ENCODE peak calls at places on chromosomes 12 and 14, in six cellular contexts. K is H9, Z is mesenchymal stem cell, P is H1, R is IMR-90, N is trophoblast cell. J is an unnamed sample.

GRCh38 chr14:22671622-22672021 is 27.5 kb upstream of the OR6J1 start:
- DNase-seq in P (no peak), R (no peak), N (no peak), Z (peak; percentile 27), K (no peak), J (no peak)

GRCh38 chr14:23864856-23865255 is 88.7 kb upstream of the DHRS4 start:
- DNase-seq in K (no peak), Z (no peak), N (no peak), P (no peak), R (no peak), J (no peak)

GRCh38 chr12:31118347-31118830 is 44.7 kb downstream of the DDX11 start:
- DNase-seq in K (peak; percentile 45), P (no peak), R (no peak), N (no peak), Z (no peak), J (peak; percentile 47)

GRCh38 chr12:102120564-102120873 is 536 bp downstream of the PARPBP start:
- DNase-seq in R (no peak), K (no peak), N (no peak), Z (no peak), P (no peak), J (no peak)

GRCh38 chr14:70045715-70046535 is 142.8 kb downstream of the SLC8A3 start:
- DNase-seq in K (peak; percentile 90), P (peak; percentile 63), Z (peak; percentile 50), N (peak; percentile 80), R (peak; percentile 48), J (peak; percentile 55)

GRCh38 chr12:13443498-13443897 is 247.0 kb downstream of the EMP1 start:
- DNase-seq in Z (no peak), R (no peak), K (no peak), N (no peak), P (no peak), J (no peak)

GRCh38 chr12:3432176-3432742 is 58.7 kb upstream of the PRMT8 start:
- DNase-seq in P (no peak), Z (no peak), R (no peak), N (no peak), K (peak; percentile 86), J (no peak)

GRCh38 chr14:57060276-57060956 is 208.3 kb downstream of the EXOC5 start:
- DNase-seq in R (no peak), P (no peak), Z (no peak), K (no peak), N (peak; percentile 28), J (no peak)

GRCh38 chr14:52078093-52078492 is 9.2 kb upstream of the NID2 start:
- DNase-seq in P (no peak), Z (peak; percentile 50), R (peak; percentile 82), N (peak; percentile 45), K (no peak), J (no peak)

GRCh38 chr14:99445916-99446315 is 34.7 kb downstream of the SETD3 start:
- DNase-seq in P (no peak), N (no peak), Z (no peak), K (no peak), R (no peak), J (no peak)

GRCh38 chr12:115407036-115407435 is 723.1 kb upstream of the TBX3 start:
- DNase-seq in N (no peak), R (no peak), Z (no peak), K (no peak), P (no peak), J (no peak)

GRCh38 chr12:62776575-62776974 is 158.4 kb downstream of the PPM1H start:
- DNase-seq in P (no peak), K (no peak), Z (no peak), R (no peak), N (no peak), J (no peak)

GRCh38 chr12:62776997-62777396 is 158.0 kb downstream of the PPM1H start:
- DNase-seq in P (no peak), K (no peak), N (no peak), R (no peak), Z (no peak), J (no peak)

GRCh38 chr12:62778187-62778586 is 156.8 kb downstream of the PPM1H start:
- DNase-seq in N (no peak), P (no peak), R (no peak), Z (no peak), K (no peak), J (no peak)

GRCh38 chr12:62781136-62781880 is 153.6 kb downstream of the PPM1H start:
- DNase-seq in N (no peak), Z (no peak), P (no peak), K (no peak), R (no peak), J (no peak)

DNA sequence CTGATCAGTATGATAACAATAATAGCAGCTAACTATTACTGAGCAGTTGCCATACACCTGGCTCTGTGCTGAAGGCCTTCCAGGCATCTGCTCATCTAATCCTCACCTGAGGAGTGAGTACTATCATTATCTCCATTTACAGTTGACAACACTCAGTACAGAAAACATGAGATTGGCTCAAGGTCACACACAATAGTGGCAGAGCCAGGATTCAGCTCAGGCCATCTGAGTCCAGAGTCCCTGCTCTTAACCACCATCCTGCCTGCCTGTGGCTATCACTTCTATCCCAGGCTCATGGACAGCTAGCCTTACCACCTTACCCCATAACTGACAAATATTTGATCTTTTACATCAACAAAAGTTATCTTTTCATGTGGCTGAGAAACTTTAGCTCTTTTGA is 155.5 kb downstream of the PPM1H start:
- DNase-seq in K (no peak), Z (no peak), N (no peak), P (no peak), R (no peak), J (no peak)
- H3K14ac ChIP-seq in K (no peak overlapping the region), Z (no peak overlapping the region), N (no peak overlapping the region), P (no peak overlapping the region), R (no peak overlapping the region), J (no peak overlapping the region)

GRCh38 chr12:42961395-42961794 is 371.8 kb upstream of the PRICKLE1 start:
- DNase-seq in Z (no peak), K (no peak), R (peak; percentile 64), P (peak; percentile 23), N (peak; percentile 50), J (no peak)
- H2BK5ac ChIP-seq in Z (no peak overlapping the region), K (no peak overlapping the region), R (no peak overlapping the region), P (no peak overlapping the region), N (no peak overlapping the region), J (no peak overlapping the region)

GRCh38 chr14:35337074-35337556 is 44.9 kb downstream of the PSMA6 start:
- DNase-seq in P (no peak), Z (no peak), N (no peak), R (no peak), K (no peak), J (no peak)
- H2AK5ac ChIP-seq in P (no peak overlapping the region), Z (peak overlapping the region; percentile 18), N (peak overlapping the region; percentile 98), R (peak overlapping the region; percentile 78), K (no peak overlapping the region), J (peak overlapping the region; percentile 66)

DNA sequence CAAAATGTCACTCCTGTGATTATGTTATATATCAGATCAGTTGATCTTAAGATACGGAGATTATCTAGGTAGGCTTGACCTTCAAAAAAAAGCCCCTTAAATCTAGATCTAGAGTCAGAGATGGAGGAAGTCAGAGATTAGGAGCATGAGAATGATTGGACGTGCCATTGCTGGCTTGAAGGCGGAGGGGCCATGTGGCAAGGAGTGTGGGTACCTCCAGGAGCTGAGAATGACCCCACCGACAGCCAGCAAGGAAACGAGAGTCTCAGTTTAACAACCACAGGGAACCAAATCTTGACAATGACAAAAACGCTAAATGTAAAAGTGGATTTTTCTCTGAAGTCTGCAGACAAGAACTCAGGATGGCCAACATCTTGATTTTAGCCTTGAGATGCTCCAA is 32.5 kb upstream of the MANSC4 start:
- DNase-seq in P (no peak), Z (no peak), N (no peak), R (no peak), K (no peak), J (no peak)
- H3K14ac ChIP-seq in P (no peak overlapping the region), Z (no peak overlapping the region), N (no peak overlapping the region), R (no peak overlapping the region), K (no peak overlapping the region), J (no peak overlapping the region)

DNA sequence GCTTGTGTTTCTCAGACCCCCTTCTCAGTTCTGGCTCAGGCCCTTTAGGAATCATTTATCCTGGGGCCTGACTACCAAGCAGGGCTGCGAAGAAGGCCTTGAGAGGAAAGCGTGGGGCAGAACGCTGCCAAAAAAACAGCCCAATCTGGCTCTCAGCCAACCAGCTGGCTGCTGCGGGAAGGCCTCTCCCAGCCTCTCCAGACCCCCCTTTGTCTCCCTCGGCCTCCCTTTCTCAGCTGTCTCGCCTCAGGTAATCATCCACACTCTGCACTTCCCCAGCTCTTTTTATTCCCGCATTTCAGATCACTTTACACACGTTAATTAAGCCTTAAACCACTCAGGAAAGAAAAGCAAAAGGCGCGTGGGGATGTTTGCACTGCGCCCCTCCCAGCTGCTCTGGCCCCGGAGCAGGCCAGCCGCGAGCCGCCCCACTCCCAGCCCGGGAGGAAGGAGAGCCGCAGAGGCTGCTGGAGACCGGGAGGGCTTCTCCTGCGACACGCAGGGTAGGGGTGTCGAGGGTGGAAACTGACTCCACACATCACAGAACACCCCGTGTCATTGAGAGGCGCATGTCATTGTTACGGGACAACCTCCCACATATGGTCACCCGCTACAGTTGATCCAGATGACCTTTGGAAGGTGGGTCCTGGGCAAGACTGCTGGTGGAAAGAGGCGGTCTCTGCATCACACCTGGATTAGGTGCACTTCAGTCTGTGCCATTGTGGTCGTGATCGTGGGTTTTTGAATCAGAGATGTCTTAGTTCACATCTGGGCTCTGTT is 208.4 kb upstream of the FOXN3 start:
- DNase-seq in R (no peak), N (no peak), Z (no peak), P (no peak), K (peak; percentile 42), J (no peak)
- H2BK5ac ChIP-seq in R (no peak overlapping the region), N (no peak overlapping the region), Z (peak overlapping the region; percentile 11), P (peak overlapping the region; percentile 56), K (no peak overlapping the region), J (no peak overlapping the region)